ENCODE peak calls at places on chromosomes 16 and 17, in seven cellular contexts. E, A, K, R, Y, S and F are unnamed samples. For H3K4me1, the result is how much of the 10 kb centered on the place peaks cover.

GRCh38 chr16:85387171-85387507 is 226.0 kb upstream of the GSE1 start:
- DNase-seq in E (peak), A (no peak), K (no peak), R (no peak), Y (peak), S (no peak), F (no peak)

GRCh38 chr17:37359682-37360188 is 16.1 kb upstream of the C17orf78 start:
- DNase-seq in E (no peak), A (no peak), K (no peak), R (no peak), Y (no peak), S (no peak), F (no peak)

GRCh38 chr16:27994686-27995085 is 68.8 kb downstream of the GSG1L start:
- DNase-seq in E (no peak), A (no peak), K (no peak), R (no peak), Y (no peak), S (no peak), F (no peak)

GRCh38 chr16:424623-425081 is 797 bp upstream of the RAB11FIP3 start:
- DNase-seq in E (peak), A (peak), K (peak), R (no peak), Y (peak), S (no peak), F (no peak)

GRCh38 chr16:648071-648785 is 937 bp upstream of the WDR90 start:
- DNase-seq in E (no peak), A (peak), K (peak), R (peak), Y (no peak), S (no peak), F (no peak)

GRCh38 chr16:52912565-52913173 is 140.0 kb downstream of the CHD9NB start:
- DNase-seq in E (peak), A (peak), K (peak), R (peak), Y (peak), S (no peak), F (peak)

GRCh38 chr16:492211-492875 is 35.2 kb upstream of the CAPN15 start:
- DNase-seq in E (no peak), A (no peak), K (no peak), R (no peak), Y (no peak), S (no peak), F (no peak)

GRCh38 chr16:87326151-87326571 is 9.0 kb upstream of the C16orf95 start:
- DNase-seq in E (no peak), A (peak), K (no peak), R (no peak), Y (no peak), S (no peak), F (no peak)

GRCh38 chr17:32275060-32276042 is 9.7 kb downstream of the RHBDL3 start:
- DNase-seq in E (peak), A (peak), K (peak), R (peak), Y (peak), S (peak), F (no peak)

GRCh38 chr16:1262846-1263221 is 7.0 kb downstream of the TPSD1 start:
- DNase-seq in E (no peak), A (no peak), K (no peak), R (no peak), Y (no peak), S (no peak), F (no peak)

GRCh38 chr16:86494039-86494564 is 16.2 kb upstream of the FOXF1 start:
- DNase-seq in E (no peak), A (no peak), K (no peak), R (no peak), Y (no peak), S (no peak), F (no peak)

GRCh38 chr17:27531469-27531948 is 75.3 kb downstream of the KSR1 start:
- DNase-seq in E (no peak), A (no peak), K (no peak), R (no peak), Y (no peak), S (no peak), F (no peak)

GRCh38 chr17:2961446-2961845 is 102.0 kb downstream of the OR1D5 start:
- DNase-seq in E (no peak), A (no peak), K (no peak), R (no peak), Y (no peak), S (no peak), F (no peak)

GRCh38 chr17:52170963-52171572 is 12.6 kb upstream of the CA10 start:
- DNase-seq in E (no peak), A (peak), K (peak), R (no peak), Y (no peak), S (no peak), F (no peak)

GRCh38 chr17:50621562-50621961 is 13.1 kb upstream of the ABCC3 start:
- DNase-seq in E (no peak), A (no peak), K (peak), R (no peak), Y (no peak), S (no peak), F (no peak)

GRCh38 chr17:43563262-43564079 is 17.3 kb upstream of the ETV4 start:
- DNase-seq in E (no peak), A (no peak), K (no peak), R (no peak), Y (no peak), S (no peak), F (no peak)

GRCh38 chr17:4938670-4939553 is 934 bp downstream of the SLC25A11 start:
- DNase-seq in E (no peak), A (no peak), K (no peak), R (peak), Y (no peak), S (no peak), F (no peak)

GRCh38 chr17:82297804-82298537 is 19.4 kb downstream of the CD7 start:
- DNase-seq in E (peak), A (peak), K (peak), R (peak), Y (peak), S (peak), F (no peak)

GRCh38 chr17:79810138-79811027 is 13.5 kb upstream of the CBX8 start:
- DNase-seq in E (peak), A (peak), K (peak), R (no peak), Y (peak), S (peak), F (no peak)

GRCh38 chr16:15672514-15673167 is 22.6 kb downstream of the NDE1 start:
- DNase-seq in E (peak), A (no peak), K (peak), R (peak), Y (peak), S (peak), F (peak)

GRCh38 chr16:54242199-54242598 is 44.4 kb downstream of the IRX3 start:
- DNase-seq in E (no peak), A (peak), K (no peak), R (no peak), Y (no peak), S (peak), F (peak)

GRCh38 chr16:30049871-30050270 is 15.7 kb upstream of the ALDOA start:
- DNase-seq in E (no peak), A (no peak), K (no peak), R (no peak), Y (no peak), S (no peak), F (no peak)

GRCh38 chr17:6393368-6393952 is 41.5 kb downstream of the AIPL1 start:
- DNase-seq in E (no peak), A (no peak), K (no peak), R (no peak), Y (no peak), S (no peak), F (no peak)

GRCh38 chr16:4414187-4414909 is 2.0 kb downstream of the CORO7 start:
- DNase-seq in E (no peak), A (no peak), K (no peak), R (no peak), Y (no peak), S (no peak), F (no peak)

GRCh38 chr16:30615358-30616076 is 5.3 kb upstream of the ZNF689 start:
- DNase-seq in E (no peak), A (peak), K (peak), R (no peak), Y (peak), S (peak), F (peak)

GRCh38 chr16:1323296-1324239 is 9.9 kb upstream of the BAIAP3 start:
- DNase-seq in E (no peak), A (no peak), K (no peak), R (no peak), Y (no peak), S (no peak), F (no peak)

GRCh38 chr16:2424061-2425007 is 4.9 kb upstream of the CCNF start:
- DNase-seq in E (no peak), A (no peak), K (no peak), R (no peak), Y (no peak), S (no peak), F (no peak)

GRCh38 chr16:55502801-55503366 is 6.0 kb upstream of the LPCAT2 start:
- DNase-seq in E (peak), A (peak), K (no peak), R (peak), Y (peak), S (peak), F (no peak)

GRCh38 chr16:17396762-17397498 is 73.8 kb downstream of the XYLT1 start:
- DNase-seq in E (peak), A (peak), K (no peak), R (peak), Y (no peak), S (no peak), F (no peak)

GRCh38 chr17:82520041-82520910 is 744 bp downstream of the FOXK2 start:
- DNase-seq in E (peak), A (peak), K (peak), R (peak), Y (peak), S (no peak), F (no peak)

GRCh38 chr17:30333503-30334240 is at the start of gene TMIGD1:
- DNase-seq in E (no peak), A (no peak), K (no peak), R (no peak), Y (no peak), S (no peak), F (no peak)

DNA sequence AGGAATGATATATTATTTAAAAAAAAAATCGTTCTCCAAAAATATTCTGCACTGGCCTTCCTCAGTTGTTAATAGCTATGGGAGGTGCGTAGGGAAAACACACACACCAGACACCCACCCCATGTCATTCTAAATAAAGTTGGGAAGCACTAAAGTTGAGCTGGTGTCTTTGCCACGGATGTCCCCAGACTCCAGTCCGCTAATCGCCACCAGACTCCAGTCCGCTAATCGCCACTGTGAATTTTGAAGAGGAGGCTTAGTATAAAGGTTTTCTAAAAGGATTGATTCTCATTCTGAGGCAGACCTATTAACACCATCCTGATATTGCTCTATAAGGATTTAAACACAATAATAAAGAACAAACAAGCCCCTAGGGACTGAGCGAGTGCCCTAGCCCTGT is 22.7 kb upstream of the CPSF4L start:
- DNase-seq in E (no peak), A (peak), K (no peak), R (no peak), Y (no peak), S (no peak), F (no peak)
- H3K4me1 ChIP-seq in E (under half), A (under half), K (under half), R (under half), Y (half or more), S (under half), F (under half)

GRCh38 chr17:48915459-48916282 is 7.5 kb downstream of the UBE2Z start:
- DNase-seq in E (no peak), A (no peak), K (peak), R (peak), Y (no peak), S (peak), F (no peak)

GRCh38 chr17:48909796-48910195 is 1.6 kb downstream of the UBE2Z start:
- DNase-seq in E (no peak), A (no peak), K (no peak), R (no peak), Y (no peak), S (no peak), F (no peak)

GRCh38 chr17:48910370-48910769 is 2.2 kb downstream of the UBE2Z start:
- DNase-seq in E (no peak), A (no peak), K (no peak), R (no peak), Y (no peak), S (no peak), F (no peak)

GRCh38 chr17:48908853-48909394 is 717 bp downstream of the UBE2Z start:
- DNase-seq in E (peak), A (peak), K (peak), R (peak), Y (peak), S (peak), F (peak)

GRCh38 chr17:48912476-48912875 is 4.3 kb downstream of the UBE2Z start:
- DNase-seq in E (no peak), A (no peak), K (no peak), R (no peak), Y (no peak), S (no peak), F (no peak)
- H3K4me3 ChIP-seq in E (no peak), A (no peak), K (no peak), R (no peak), Y (no peak), S (no peak), F (no peak)

GRCh38 chr16:88779406-88780099 is 5.5 kb downstream of the PIEZO1 start:
- DNase-seq in E (peak), A (no peak), K (no peak), R (no peak), Y (peak), S (no peak), F (no peak)
- H3K4me1 ChIP-seq in E (under half), A (under half), K (half or more), R (half or more), Y (half or more), S (under half), F (half or more)

GRCh38 chr17:57861737-57862409 is 12.0 kb upstream of the MRPS23 start:
- DNase-seq in E (peak), A (no peak), K (no peak), R (peak), Y (peak), S (no peak), F (no peak)
- H3K4me3 ChIP-seq in E (peak), A (peak), K (peak), R (peak), Y (peak), S (peak), F (peak)

DNA sequence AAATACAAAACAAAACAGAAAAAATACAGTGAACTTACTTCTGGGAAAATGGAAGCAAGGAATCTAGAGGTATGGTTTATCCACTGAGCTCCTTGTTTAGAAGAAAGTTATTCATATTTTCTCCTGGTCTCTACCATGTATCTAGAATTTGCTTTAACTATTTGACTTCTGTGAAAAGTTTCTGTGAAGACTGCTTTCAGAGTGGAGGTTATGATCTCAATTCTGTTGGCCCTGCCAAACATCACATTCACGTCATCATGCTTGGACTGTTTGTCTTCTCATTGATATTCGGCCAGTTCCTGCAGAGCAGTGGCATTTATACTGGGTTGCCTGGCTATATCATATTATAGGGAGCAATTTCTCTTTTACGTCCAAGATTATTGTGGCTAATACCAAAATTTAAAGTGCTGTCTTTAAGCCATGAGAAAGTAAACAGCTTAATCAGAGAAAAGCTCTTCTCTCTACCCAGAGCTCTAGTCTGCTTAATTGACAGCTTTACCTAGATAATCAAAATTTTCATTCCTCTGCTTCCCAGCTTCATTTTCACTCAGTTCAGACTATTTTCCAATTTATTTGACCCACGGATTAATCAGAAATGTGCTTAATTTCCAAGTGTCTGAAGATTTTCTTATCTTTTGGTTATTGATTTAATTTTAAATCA is at the start of gene ABCA8:
- DNase-seq in E (peak), A (no peak), K (peak), R (peak), Y (no peak), S (no peak), F (no peak)
- H3K4me1 ChIP-seq in E (under half), A (under half), K (under half), R (under half), Y (under half), S (under half), F (under half)

GRCh38 chr17:77160877-77161530 is 20.2 kb downstream of the SEC14L1 start:
- DNase-seq in E (no peak), A (no peak), K (no peak), R (no peak), Y (no peak), S (no peak), F (no peak)

GRCh38 chr17:77164483-77165030 is 23.8 kb downstream of the SEC14L1 start:
- DNase-seq in E (no peak), A (no peak), K (no peak), R (peak), Y (no peak), S (no peak), F (no peak)

GRCh38 chr17:77161953-77162352 is 21.2 kb downstream of the SEC14L1 start:
- DNase-seq in E (no peak), A (no peak), K (no peak), R (no peak), Y (no peak), S (no peak), F (no peak)

GRCh38 chr17:77163521-77164280 is 22.9 kb downstream of the SEC14L1 start:
- DNase-seq in E (no peak), A (no peak), K (no peak), R (peak), Y (no peak), S (no peak), F (no peak)

DNA sequence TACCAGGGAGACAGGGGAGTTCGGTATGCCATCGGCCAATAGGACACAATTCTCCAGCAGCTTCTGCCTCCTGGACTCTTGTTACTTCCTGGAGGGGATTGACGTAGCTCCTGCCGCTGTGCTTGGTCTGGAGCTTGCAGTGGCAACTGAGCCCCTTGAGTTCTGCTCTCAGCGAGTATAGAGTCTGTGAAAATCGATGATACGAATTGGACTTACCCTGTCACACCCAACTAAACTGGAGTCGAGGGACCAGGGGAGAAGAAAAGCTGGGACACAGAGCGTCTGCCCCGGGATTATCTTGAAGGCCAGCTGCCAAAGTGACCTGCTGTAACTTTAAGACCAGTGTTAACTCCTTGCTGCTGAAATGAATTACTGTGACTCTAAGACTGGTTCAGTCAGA is 22.2 kb downstream of the SEC14L1 start:
- DNase-seq in E (no peak), A (no peak), K (no peak), R (no peak), Y (no peak), S (no peak), F (no peak)
- H3K4me3 ChIP-seq in E (no peak), A (no peak), K (no peak), R (no peak), Y (peak), S (no peak), F (no peak)

DNA sequence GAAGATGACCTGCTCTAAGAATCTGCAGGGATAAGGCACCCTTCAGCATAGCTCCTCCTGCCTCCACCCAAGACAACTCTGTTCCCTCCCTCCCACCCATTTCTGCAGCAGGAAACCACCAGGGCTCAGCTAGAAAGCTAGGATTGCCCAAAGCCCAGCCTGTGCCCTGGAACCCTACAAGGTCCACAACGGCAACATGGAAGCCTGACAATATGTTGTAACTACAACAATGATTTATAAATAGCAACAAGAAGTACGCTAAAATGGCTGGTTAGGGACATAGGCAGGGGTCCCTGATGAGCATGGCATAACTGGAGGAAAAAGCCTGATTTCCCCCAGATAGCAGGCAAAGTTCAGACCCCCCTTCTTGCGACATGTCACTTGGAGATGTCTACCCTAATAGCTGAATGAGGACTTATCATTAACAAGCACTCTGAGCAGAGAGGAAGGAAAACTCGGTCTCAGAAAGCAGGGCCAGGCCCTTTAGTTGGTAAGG is 6.5 kb downstream of the ST3GAL2 start:
- DNase-seq in E (no peak), A (no peak), K (no peak), R (no peak), Y (no peak), S (no peak), F (no peak)
- H3K4me1 ChIP-seq in E (half or more), A (under half), K (half or more), R (half or more), Y (half or more), S (under half), F (under half)

DNA sequence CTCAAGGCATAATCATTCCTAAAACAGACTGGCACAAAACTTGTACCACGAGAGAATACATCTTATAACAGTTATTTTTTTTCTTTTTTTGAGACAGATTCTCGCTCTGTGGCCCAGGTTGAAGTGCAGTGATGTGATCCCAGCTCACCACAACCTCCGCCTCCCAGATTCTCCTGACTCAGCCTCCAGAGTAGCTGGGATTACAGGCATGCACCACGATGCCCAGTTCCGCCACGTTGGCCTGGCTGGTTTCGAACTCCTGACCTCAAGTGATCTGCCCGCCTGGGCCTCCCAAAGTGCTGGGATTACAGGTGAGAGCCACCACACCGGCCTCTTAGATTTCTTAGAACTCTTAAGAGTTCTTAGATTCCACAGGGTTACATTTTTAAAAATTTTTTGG is 4.1 kb downstream of the NUFIP2 start:
- DNase-seq in E (no peak), A (no peak), K (no peak), R (no peak), Y (no peak), S (no peak), F (no peak)
- H3K4me3 ChIP-seq in E (no peak), A (no peak), K (no peak), R (no peak), Y (peak), S (no peak), F (no peak)